ENCODE peak calls at places on chromosomes 16 and 17, in ten cellular contexts. E is fibroblast of mammary gland; A is CD8-positive, alpha-beta T cell; O is mucosa of descending colon; J is tibial artery; V is neural crest cell; G is hepatocyte; T is A549; K is PC-3; Y is HCT116. F is an unnamed sample.

GRCh38 chr17:16477666-16478065 is 14.3 kb downstream of the LRRC75A start:
- DNase-seq in E (no peak), A (no peak), O (no peak), J (no peak), V (no peak), G (no peak), T (no peak), K (no peak), Y (no peak), F (no peak)

GRCh38 chr17:63997341-63998048 is 656 bp upstream of the PRR29 start:
- DNase-seq in E (no peak), A (no peak), O (no peak), J (peak), V (no peak), G (no peak), T (no peak), K (no peak), Y (no peak), F (no peak)

GRCh38 chr17:40442392-40443195 is 656 bp upstream of the IGFBP4 start:
- DNase-seq in E (peak), A (no peak), O (peak), J (peak), V (no peak), G (no peak), T (peak), K (no peak), Y (no peak), F (peak)

GRCh38 chr16:47037396-47037745 is 63.9 kb upstream of the DNAJA2 start:
- DNase-seq in E (peak), A (peak), O (no peak), J (peak), V (no peak), G (peak), T (peak), K (no peak), Y (no peak), F (peak)

GRCh38 chr17:65628637-65629036 is 67.2 kb upstream of the AXIN2 start:
- DNase-seq in E (no peak), A (no peak), O (no peak), J (no peak), V (no peak), G (no peak), T (no peak), K (no peak), Y (no peak), F (no peak)

GRCh38 chr17:5861849-5862248 is 208.3 kb upstream of the WSCD1 start:
- DNase-seq in E (no peak), A (no peak), O (no peak), J (no peak), V (no peak), G (no peak), T (no peak), K (peak), Y (no peak), F (no peak)

GRCh38 chr17:42198897-42199296 is 4.6 kb upstream of the GHDC start:
- DNase-seq in E (no peak), A (no peak), O (no peak), J (no peak), V (no peak), G (no peak), T (no peak), K (no peak), Y (no peak), F (no peak)

GRCh38 chr16:6267682-6268081 is 1065.0 kb upstream of the RBFOX1 start:
- DNase-seq in E (no peak), A (no peak), O (no peak), J (no peak), V (no peak), G (no peak), T (no peak), K (no peak), Y (no peak), F (no peak)

GRCh38 chr17:31731119-31731518 is 127.9 kb downstream of the COPRS start:
- DNase-seq in E (no peak), A (no peak), O (no peak), J (no peak), V (no peak), G (no peak), T (no peak), K (no peak), Y (no peak), F (no peak)

GRCh38 chr17:65841116-65841515 is 279.7 kb upstream of the AXIN2 start:
- DNase-seq in E (no peak), A (no peak), O (no peak), J (no peak), V (no peak), G (no peak), T (no peak), K (no peak), Y (no peak), F (no peak)

GRCh38 chr17:41211845-41212466 is 14.5 kb upstream of the KRTAP9-2 start:
- DNase-seq in E (peak), A (no peak), O (no peak), J (no peak), V (no peak), G (no peak), T (peak), K (peak), Y (peak), F (peak)

GRCh38 chr17:33396818-33397217 is 103.7 kb upstream of the ASIC2 start:
- DNase-seq in E (no peak), A (no peak), O (no peak), J (no peak), V (no peak), G (no peak), T (no peak), K (no peak), Y (no peak), F (no peak)

GRCh38 chr16:35552763-35553162 is 2093.4 kb downstream of the TP53TG3F start:
- DNase-seq in E (no peak), A (no peak), O (no peak), J (no peak), V (no peak), G (no peak), T (no peak), K (no peak), Y (no peak), F (no peak)

GRCh38 chr17:488993-489757 is 136.6 kb upstream of the RPH3AL start:
- DNase-seq in E (no peak), A (peak), O (no peak), J (no peak), V (peak), G (no peak), T (peak), K (no peak), Y (peak), F (no peak)

GRCh38 chr17:2459917-2460271 is 51.8 kb downstream of the METTL16 start:
- DNase-seq in E (no peak), A (no peak), O (no peak), J (no peak), V (no peak), G (no peak), T (no peak), K (no peak), Y (no peak), F (no peak)
- TF ChIP-seq CTCF in E (no peak), A (no peak), O (no peak), J (no peak), V (no peak), G (no peak), T (no peak), K (no peak), Y (no peak), F (no peak)

DNA sequence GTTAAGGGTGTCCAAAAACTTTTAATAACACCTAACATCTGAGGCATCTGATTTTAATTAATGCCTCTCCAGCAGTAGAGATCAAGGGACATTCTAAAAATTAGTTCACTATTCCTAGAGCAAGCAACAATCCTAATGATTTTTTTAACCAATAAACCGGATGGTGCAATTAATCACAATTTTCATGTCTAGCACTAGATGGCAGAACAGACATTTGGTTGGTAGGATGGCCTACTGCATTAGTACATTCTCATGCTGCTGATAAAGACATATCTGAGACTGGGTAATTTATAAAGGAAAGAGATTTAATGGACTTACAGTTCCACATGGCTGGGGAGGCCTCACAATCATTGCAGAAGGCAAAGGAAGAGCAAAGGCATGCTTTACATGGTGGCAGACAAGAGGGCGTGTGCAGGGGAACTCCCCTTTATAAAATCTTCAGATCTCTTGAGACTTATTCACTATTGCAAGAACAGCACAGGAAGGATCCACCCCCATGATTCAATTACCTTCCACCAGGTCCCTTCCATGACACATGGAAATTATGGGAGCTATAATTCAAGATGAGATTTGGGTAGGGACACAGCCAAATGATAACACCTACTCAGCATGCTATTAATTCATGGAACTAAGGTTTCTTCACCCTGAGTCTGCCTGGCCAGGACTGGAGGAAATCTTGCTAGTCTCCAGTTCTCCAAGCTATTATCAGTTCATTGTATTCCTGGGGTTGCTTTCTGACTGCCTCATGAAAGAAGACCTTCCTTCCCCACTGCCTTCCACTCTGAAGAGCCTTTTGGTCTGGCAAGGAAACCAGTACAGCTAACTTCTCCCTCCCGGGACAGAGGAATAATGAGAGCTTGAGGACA is 24.8 kb downstream of the HS3ST3A1 start:
- DNase-seq in E (no peak), A (no peak), O (no peak), J (no peak), V (no peak), G (no peak), T (peak), K (peak), Y (peak), F (peak)
- TF ChIP-seq CTCF in E (no peak), A (no peak), O (no peak), J (no peak), V (no peak), G (no peak), T (no peak), K (peak), Y (peak), F (no peak)

DNA sequence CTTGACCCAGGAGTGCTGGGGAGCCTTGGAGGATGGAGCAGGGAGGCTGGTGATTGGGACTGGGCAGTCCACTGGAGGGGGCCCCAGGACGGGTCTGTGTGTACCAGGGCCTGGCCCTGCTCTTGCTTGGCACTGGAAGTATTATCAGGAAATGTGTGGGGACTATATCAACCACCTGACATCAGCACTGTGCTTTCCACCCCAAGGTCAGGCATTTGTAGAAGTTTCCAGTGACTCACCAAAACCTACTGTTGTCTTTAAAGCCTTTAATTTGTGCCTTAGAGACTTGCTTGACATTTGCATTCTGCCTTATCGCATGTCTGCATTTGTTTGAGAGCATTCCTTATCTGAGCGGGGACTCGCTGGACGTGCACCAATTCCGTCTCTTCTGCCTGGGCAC is 323.1 kb downstream of the FOXL1 start:
- DNase-seq in E (peak), A (no peak), O (no peak), J (peak), V (no peak), G (peak), T (peak), K (peak), Y (no peak), F (peak)
- TF ChIP-seq CTCF in E (no peak), A (no peak), O (no peak), J (no peak), V (no peak), G (no peak), T (no peak), K (peak), Y (no peak), F (no peak)

GRCh38 chr17:35986643-35987042 is at the start of gene CCL14:
- DNase-seq in E (no peak), A (no peak), O (no peak), J (no peak), V (no peak), G (no peak), T (no peak), K (no peak), Y (no peak), F (no peak)

GRCh38 chr17:35988164-35988563 is 1.6 kb upstream of the CCL14 start:
- DNase-seq in E (no peak), A (no peak), O (no peak), J (no peak), V (no peak), G (no peak), T (no peak), K (no peak), Y (no peak), F (no peak)

DNA sequence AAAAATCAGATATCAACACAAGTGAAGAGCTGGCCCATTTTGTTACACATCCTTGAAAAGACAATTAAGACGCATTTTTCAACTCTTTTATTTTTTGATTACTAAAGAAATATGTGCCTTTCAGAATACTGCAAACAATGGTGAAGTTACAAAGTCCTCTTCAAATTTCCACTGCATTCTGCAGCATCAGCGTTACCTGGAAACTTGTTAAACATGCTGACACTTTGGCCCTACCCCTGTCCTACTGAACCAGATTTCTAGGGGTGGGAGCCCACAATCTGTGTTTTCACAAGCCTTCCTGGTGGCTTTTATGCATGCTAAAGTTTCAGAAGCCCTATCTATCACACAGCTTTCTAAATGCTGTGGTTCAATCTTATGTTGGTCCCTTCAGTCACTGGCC is 4.5 kb upstream of the CCL14 start:
- DNase-seq in E (no peak), A (no peak), O (no peak), J (no peak), V (no peak), G (peak), T (no peak), K (no peak), Y (no peak), F (no peak)
- TF ChIP-seq CTCF in E (no peak), A (no peak), O (no peak), J (no peak), V (no peak), G (no peak), T (no peak), K (no peak), Y (no peak), F (no peak)

GRCh38 chr16:57775661-57776469 is 26.4 kb downstream of the KIFC3 start:
- DNase-seq in E (no peak), A (no peak), O (peak), J (no peak), V (peak), G (peak), T (peak), K (no peak), Y (no peak), F (no peak)
- TF ChIP-seq CTCF in E (no peak), A (no peak), O (no peak), J (no peak), V (peak), G (peak), T (no peak), K (peak), Y (peak), F (no peak)

GRCh38 chr16:4825196-4825595 is 21.9 kb downstream of the GLYR1 start:
- DNase-seq in E (no peak), A (no peak), O (no peak), J (no peak), V (no peak), G (no peak), T (no peak), K (no peak), Y (no peak), F (no peak)
- TF ChIP-seq CTCF in E (no peak), A (no peak), O (no peak), J (no peak), V (no peak), G (no peak), T (no peak), K (no peak), Y (no peak), F (no peak)

DNA sequence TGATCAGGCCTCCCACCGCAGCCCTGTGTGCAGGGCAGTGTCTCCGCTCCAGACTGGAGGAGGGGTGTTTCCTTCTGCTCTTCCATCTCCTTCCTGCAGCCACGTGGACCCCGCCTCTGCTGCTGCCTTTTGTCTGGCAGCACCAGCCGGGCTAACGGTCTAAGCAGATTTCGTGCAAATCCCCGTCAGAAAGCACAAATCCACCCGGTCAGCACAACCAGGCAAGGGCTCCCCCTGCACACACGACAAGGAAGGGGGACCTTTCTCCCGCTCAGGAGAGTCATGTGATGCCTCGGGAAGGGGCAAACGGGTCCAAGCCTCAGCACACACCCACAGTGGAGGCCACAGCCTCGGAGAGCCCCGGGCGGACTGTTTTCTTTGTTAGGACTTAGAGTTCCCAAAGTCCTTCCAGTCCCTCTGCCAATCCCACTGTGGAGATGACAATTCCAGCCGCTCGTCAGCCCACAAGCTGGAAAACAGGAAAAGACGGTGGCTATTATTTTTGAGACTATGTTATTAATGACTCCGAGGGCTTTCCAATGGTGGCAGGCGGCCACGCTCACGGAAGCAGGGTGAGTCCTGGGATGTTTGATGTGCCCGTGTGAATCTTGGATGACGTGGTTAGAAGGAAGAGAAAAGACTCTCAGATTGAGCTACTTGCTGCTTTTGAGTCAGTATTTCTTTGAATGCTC is 22.5 kb upstream of the MEAK7 start:
- DNase-seq in E (peak), A (no peak), O (no peak), J (peak), V (peak), G (peak), T (no peak), K (no peak), Y (no peak), F (peak)
- TF ChIP-seq CTCF in E (no peak), A (no peak), O (no peak), J (no peak), V (no peak), G (no peak), T (no peak), K (no peak), Y (no peak), F (no peak)

GRCh38 chr17:59607061-59607460 is 12.6 kb upstream of the CLTC start:
- DNase-seq in E (no peak), A (no peak), O (no peak), J (no peak), V (no peak), G (no peak), T (no peak), K (no peak), Y (no peak), F (no peak)

GRCh38 chr17:59611503-59611902 is 8.2 kb upstream of the CLTC start:
- DNase-seq in E (no peak), A (no peak), O (no peak), J (no peak), V (no peak), G (no peak), T (no peak), K (no peak), Y (no peak), F (no peak)

DNA sequence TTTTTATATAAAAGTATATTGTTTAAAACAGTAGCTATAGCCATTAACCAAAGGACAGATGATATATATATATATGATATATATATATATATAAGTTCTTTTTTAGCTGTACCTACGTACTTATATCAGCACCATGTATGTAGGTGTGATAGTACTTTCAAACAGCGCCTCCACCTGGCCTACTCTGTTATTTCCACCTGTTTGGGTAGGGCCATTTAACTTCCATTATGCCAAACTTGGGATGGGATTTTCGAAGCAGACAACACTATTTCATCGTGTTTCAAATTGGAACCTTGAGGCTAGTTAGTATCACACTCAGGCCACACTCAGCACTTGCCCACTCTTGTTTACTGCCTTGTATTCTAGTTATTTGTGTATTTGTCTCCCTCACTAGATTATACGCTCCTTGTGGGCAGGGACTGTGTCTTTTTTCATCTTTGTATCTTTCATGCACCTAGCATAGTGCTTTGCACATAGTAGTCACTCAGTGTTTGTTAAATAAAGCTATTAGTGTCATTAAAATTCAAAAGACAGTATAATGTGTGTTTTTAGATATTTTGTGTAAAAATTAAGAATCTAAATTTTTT is 11.8 kb upstream of the CLTC start:
- DNase-seq in E (no peak), A (peak), O (no peak), J (no peak), V (no peak), G (peak), T (peak), K (peak), Y (no peak), F (no peak)
- TF ChIP-seq CTCF in E (peak), A (peak), O (no peak), J (no peak), V (peak), G (peak), T (peak), K (peak), Y (peak), F (peak)

GRCh38 chr16:1279945-1280589 is 24.2 kb downstream of the TPSD1 start:
- DNase-seq in E (no peak), A (no peak), O (peak), J (no peak), V (no peak), G (no peak), T (no peak), K (no peak), Y (no peak), F (no peak)

GRCh38 chr16:1281517-1281916 is 25.6 kb downstream of the TPSD1 start:
- DNase-seq in E (no peak), A (no peak), O (no peak), J (no peak), V (no peak), G (no peak), T (no peak), K (no peak), Y (no peak), F (no peak)

GRCh38 chr16:1279081-1279944 is 23.4 kb downstream of the TPSD1 start:
- DNase-seq in E (no peak), A (no peak), O (peak), J (no peak), V (no peak), G (no peak), T (no peak), K (no peak), Y (no peak), F (no peak)

GRCh38 chr16:1282275-1282995 is 26.6 kb downstream of the TPSD1 start:
- DNase-seq in E (no peak), A (no peak), O (peak), J (no peak), V (no peak), G (no peak), T (no peak), K (no peak), Y (no peak), F (no peak)

GRCh38 chr16:1280783-1281182 is 24.9 kb downstream of the TPSD1 start:
- DNase-seq in E (no peak), A (no peak), O (no peak), J (no peak), V (no peak), G (no peak), T (no peak), K (no peak), Y (no peak), F (no peak)
- TF ChIP-seq CTCF in E (no peak), A (no peak), O (no peak), J (no peak), V (no peak), G (no peak), T (no peak), K (no peak), Y (no peak), F (no peak)